ENCODE peak calls at places on chromosome 15, in eight cellular contexts. Q, B, J, T, M, G, L and C are unnamed samples.

GRCh38 chr15:80564056-80564455 is 131.1 kb upstream of the ABHD17C start:
- DNase-seq in M (no peak), Q (no peak), B (no peak), T (no peak), L (no peak), G (no peak), J (no peak), C (no peak)

GRCh38 chr15:32737246-32737757 is 19.5 kb downstream of the GREM1 start:
- DNase-seq in Q (no peak), L (no peak), J (no peak), B (no peak), T (no peak), G (no peak), M (peak; percentile 38), C (no peak)

GRCh38 chr15:88586401-88587162 is 34.6 kb upstream of the AEN start:
- DNase-seq in G (no peak), J (no peak), T (no peak), L (no peak), Q (no peak), M (peak; percentile 19), B (no peak), C (no peak)

GRCh38 chr15:58062175-58062574 is 3.3 kb downstream of the ALDH1A2 start:
- DNase-seq in B (no peak), Q (no peak), M (peak; percentile 17), L (no peak), J (no peak), T (no peak), G (no peak), C (no peak)

GRCh38 chr15:73965094-73965729 is 26.9 kb downstream of the STOML1 start:
- DNase-seq in Q (no peak), L (no peak), T (no peak), B (no peak), G (no peak), J (no peak), M (no peak), C (no peak)

GRCh38 chr15:52483712-52484111 is 45.0 kb downstream of the MYO5A start:
- DNase-seq in J (no peak), Q (peak; percentile 24), T (no peak), L (no peak), G (peak; percentile 70), M (peak; percentile 83), B (no peak), C (peak; percentile 38)

GRCh38 chr15:44527241-44527640 is 9.7 kb upstream of the EIF3J start:
- DNase-seq in L (no peak), M (no peak), J (no peak), B (no peak), T (no peak), Q (no peak), G (no peak), C (no peak)

GRCh38 chr15:69060744-69061143 is 46.2 kb downstream of the NOX5 start:
- DNase-seq in Q (no peak), G (no peak), L (no peak), B (no peak), T (no peak), J (no peak), M (no peak), C (no peak)

GRCh38 chr15:97081666-97082226 is 751.2 kb downstream of the NR2F2 start:
- DNase-seq in Q (no peak), B (no peak), G (no peak), T (no peak), M (no peak), J (no peak), L (no peak), C (no peak)

GRCh38 chr15:96349034-96349932 is 18.8 kb downstream of the NR2F2 start:
- DNase-seq in L (no peak), Q (no peak), J (no peak), B (no peak), M (peak; percentile 59), T (no peak), G (peak; percentile 37), C (no peak)

GRCh38 chr15:89486726-89487050 is 9.7 kb downstream of the RHCG start:
- DNase-seq in B (no peak), J (no peak), L (no peak), T (no peak), G (no peak), Q (no peak), M (no peak), C (no peak)

GRCh38 chr15:99741835-99742234 is 8.6 kb upstream of the LYSMD4 start:
- DNase-seq in B (no peak), L (no peak), Q (no peak), M (no peak), T (no peak), J (no peak), G (no peak), C (no peak)

GRCh38 chr15:90952901-90953677 is 1.6 kb upstream of the RCCD1 start:
- DNase-seq in B (no peak), T (no peak), M (no peak), G (no peak), J (no peak), L (no peak), Q (no peak), C (no peak)

GRCh38 chr15:65044724-65045481 is at the start of gene SLC51B:
- DNase-seq in Q (peak; percentile 43), L (peak; percentile 99), J (no peak), M (peak; percentile 54), T (peak; percentile 88), B (peak; percentile 60), G (no peak), C (no peak)

GRCh38 chr15:100516592-100517489 is 11.9 kb downstream of the CERS3 start:
- DNase-seq in B (no peak), Q (peak; percentile 20), T (no peak), J (no peak), M (no peak), G (no peak), L (no peak), C (no peak)

GRCh38 chr15:100733088-100733487 is 130.7 kb downstream of the ASB7 start:
- DNase-seq in T (no peak), G (peak; percentile 38), L (no peak), M (peak; percentile 63), Q (no peak), J (no peak), B (no peak), C (no peak)

GRCh38 chr15:81189583-81190283 is 6.9 kb upstream of the IL16 start:
- DNase-seq in B (peak; percentile 64), G (peak; percentile 69), L (no peak), Q (peak; percentile 77), M (peak; percentile 98), J (peak; percentile 99), T (peak; percentile 77), C (no peak)

GRCh38 chr15:56524915-56525314 is 60.0 kb upstream of the MNS1 start:
- DNase-seq in G (peak; percentile 49), B (no peak), J (peak; percentile 20), Q (no peak), M (peak; percentile 45), L (no peak), T (no peak), C (peak; percentile 32)

GRCh38 chr15:35362195-35362829 is 183.7 kb downstream of the DPH6 start:
- DNase-seq in J (no peak), B (no peak), T (no peak), M (peak; percentile 61), Q (no peak), L (no peak), G (peak; percentile 73), C (peak; percentile 44)

GRCh38 chr15:40345867-40346578 is 4.8 kb upstream of the PHGR1 start:
- DNase-seq in G (no peak), Q (no peak), M (no peak), L (no peak), J (no peak), B (no peak), T (no peak), C (no peak)

GRCh38 chr15:91135201-91136130 is 35.4 kb downstream of the SV2B start:
- DNase-seq in M (no peak), B (no peak), Q (no peak), L (no peak), G (no peak), T (no peak), J (no peak), C (no peak)

GRCh38 chr15:97648728-97649127 is 311.8 kb upstream of the ARRDC4 start:
- DNase-seq in Q (no peak), B (no peak), T (no peak), L (no peak), M (no peak), J (no peak), G (no peak), C (no peak)

GRCh38 chr15:63050737-63051700 is 8.5 kb downstream of the TPM1 start:
- DNase-seq in G (peak; percentile 83), B (no peak), M (peak; percentile 76), Q (no peak), J (peak; percentile 62), T (no peak), L (peak; percentile 78), C (no peak)

GRCh38 chr15:66905954-66906353 is 159.4 kb upstream of the SMAD3 start:
- DNase-seq in J (no peak), B (no peak), M (no peak), Q (no peak), G (no peak), T (no peak), L (no peak), C (no peak)
- TF ChIP-seq CTCF in J (no peak), B (no peak), M (peak; percentile 16), Q (no peak), G (peak; percentile 20), T (no peak), L (peak; percentile 40), C (no peak)

GRCh38 chr15:78761891-78762385 is 49.3 kb downstream of the ADAMTS7 start:
- DNase-seq in T (peak; percentile 21), J (no peak), Q (no peak), G (no peak), B (no peak), M (no peak), L (no peak), C (no peak)

GRCh38 chr15:78763796-78764241 is 47.4 kb downstream of the ADAMTS7 start:
- DNase-seq in M (no peak), Q (no peak), L (no peak), J (no peak), T (peak; percentile 20), G (no peak), B (no peak), C (no peak)

GRCh38 chr15:78761020-78761419 is 50.2 kb downstream of the ADAMTS7 start:
- DNase-seq in L (no peak), G (no peak), B (no peak), J (no peak), Q (no peak), T (peak; percentile 29), M (no peak), C (no peak)

GRCh38 chr15:78766041-78766440 is 45.2 kb downstream of the ADAMTS7 start:
- DNase-seq in L (no peak), Q (no peak), B (no peak), G (no peak), M (no peak), T (peak; percentile 17), J (no peak), C (no peak)

GRCh38 chr15:78763111-78763795 is 48.0 kb downstream of the ADAMTS7 start:
- DNase-seq in L (no peak), T (peak; percentile 13), M (no peak), G (no peak), J (no peak), Q (no peak), B (no peak), C (no peak)
- H3K4me3 ChIP-seq in L (no peak overlapping the region), T (no peak overlapping the region), M (no peak overlapping the region), G (no peak overlapping the region), J (no peak overlapping the region), Q (no peak overlapping the region), B (no peak overlapping the region), C (no peak overlapping the region)

GRCh38 chr15:67821784-67822451 is 3.4 kb upstream of the SKOR1 start:
- DNase-seq in M (no peak), J (no peak), Q (no peak), G (no peak), T (no peak), L (no peak), B (no peak), C (no peak)
- TF ChIP-seq CTCF in M (no peak), J (no peak), Q (no peak), G (no peak), T (no peak), L (no peak), B (no peak), C (no peak)

GRCh38 chr15:41495736-41496599 is 2.3 kb downstream of the ITPKA start:
- DNase-seq in M (no peak), T (peak; percentile 30), G (no peak), Q (peak; percentile 65), J (no peak), B (no peak), L (peak; percentile 83), C (no peak)
- H3K4me3 ChIP-seq in M (no peak overlapping the region), T (peak overlapping the region; percentile 65), G (no peak overlapping the region), Q (no peak overlapping the region), J (no peak overlapping the region), B (no peak overlapping the region), L (peak overlapping the region; percentile 83), C (no peak overlapping the region)